ENCODE peak calls at places on chromosomes 2 and 18, in six cellular contexts. One of them, this sample, is unnamed.

GRCh38 chr2:24050041-24050655 is 607 bp downstream of the FKBP1B start:
- DNase-seq in nephron progenitor cell: peak
- DNase-seq in tibial artery: peak
- DNase-seq in activated T-cell treated with anti-CD3 and anti-CD28 coated beads, Interleukin-2, amount 50 U/mL, for 24 hours: peak
- DNase-seq in A549: no peak
- DNase-seq in posterior vena cava: no peak
- DNase-seq in this sample: peak

GRCh38 chr18:75201936-75202335 is 7.0 kb downstream of the PTGR3 start:
- DNase-seq in nephron progenitor cell: no peak
- DNase-seq in tibial artery: no peak
- DNase-seq in activated T-cell treated with anti-CD3 and anti-CD28 coated beads, Interleukin-2, amount 50 U/mL, for 24 hours: no peak
- DNase-seq in A549: no peak
- DNase-seq in posterior vena cava: no peak
- DNase-seq in this sample: no peak

GRCh38 chr18:69736731-69737130 is 210.9 kb downstream of the CD226 start:
- DNase-seq in nephron progenitor cell: no peak
- DNase-seq in tibial artery: no peak
- DNase-seq in activated T-cell treated with anti-CD3 and anti-CD28 coated beads, Interleukin-2, amount 50 U/mL, for 24 hours: no peak
- DNase-seq in A549: no peak
- DNase-seq in posterior vena cava: no peak
- DNase-seq in this sample: no peak

GRCh38 chr18:13540783-13541182 is 185.6 kb downstream of the FAM210A start:
- DNase-seq in nephron progenitor cell: no peak
- DNase-seq in tibial artery: no peak
- DNase-seq in activated T-cell treated with anti-CD3 and anti-CD28 coated beads, Interleukin-2, amount 50 U/mL, for 24 hours: peak
- DNase-seq in A549: no peak
- DNase-seq in posterior vena cava: no peak
- DNase-seq in this sample: no peak

GRCh38 chr2:112251211-112251721 is 3.6 kb downstream of the ZC3H8 start:
- DNase-seq in nephron progenitor cell: no peak
- DNase-seq in tibial artery: no peak
- DNase-seq in activated T-cell treated with anti-CD3 and anti-CD28 coated beads, Interleukin-2, amount 50 U/mL, for 24 hours: no peak
- DNase-seq in A549: no peak
- DNase-seq in posterior vena cava: no peak
- DNase-seq in this sample: no peak

GRCh38 chr2:217858519-217859466 is 144.0 kb downstream of the TNS1 start:
- DNase-seq in nephron progenitor cell: peak
- DNase-seq in tibial artery: peak
- DNase-seq in activated T-cell treated with anti-CD3 and anti-CD28 coated beads, Interleukin-2, amount 50 U/mL, for 24 hours: no peak
- DNase-seq in A549: peak
- DNase-seq in posterior vena cava: peak
- DNase-seq in this sample: peak

GRCh38 chr18:79071037-79071960 is 2.1 kb downstream of the ATP9B start:
- DNase-seq in nephron progenitor cell: no peak
- DNase-seq in tibial artery: no peak
- DNase-seq in activated T-cell treated with anti-CD3 and anti-CD28 coated beads, Interleukin-2, amount 50 U/mL, for 24 hours: no peak
- DNase-seq in A549: no peak
- DNase-seq in posterior vena cava: no peak
- DNase-seq in this sample: no peak

GRCh38 chr2:144358979-144359541 is 160.9 kb downstream of the ZEB2 start:
- DNase-seq in nephron progenitor cell: no peak
- DNase-seq in tibial artery: no peak
- DNase-seq in activated T-cell treated with anti-CD3 and anti-CD28 coated beads, Interleukin-2, amount 50 U/mL, for 24 hours: no peak
- DNase-seq in A549: peak
- DNase-seq in posterior vena cava: no peak
- DNase-seq in this sample: no peak

GRCh38 chr2:237677951-237678481 is 50.6 kb downstream of the LRRFIP1 start:
- DNase-seq in nephron progenitor cell: no peak
- DNase-seq in tibial artery: peak
- DNase-seq in activated T-cell treated with anti-CD3 and anti-CD28 coated beads, Interleukin-2, amount 50 U/mL, for 24 hours: no peak
- DNase-seq in A549: no peak
- DNase-seq in posterior vena cava: peak
- DNase-seq in this sample: no peak

GRCh38 chr2:124810132-124810531 is 785.0 kb downstream of the CNTNAP5 start:
- DNase-seq in nephron progenitor cell: peak
- DNase-seq in tibial artery: no peak
- DNase-seq in activated T-cell treated with anti-CD3 and anti-CD28 coated beads, Interleukin-2, amount 50 U/mL, for 24 hours: no peak
- DNase-seq in A549: peak
- DNase-seq in posterior vena cava: no peak
- DNase-seq in this sample: peak

GRCh38 chr2:221649045-221649444 is 76.9 kb upstream of the EPHA4 start:
- DNase-seq in nephron progenitor cell: no peak
- DNase-seq in tibial artery: peak
- DNase-seq in activated T-cell treated with anti-CD3 and anti-CD28 coated beads, Interleukin-2, amount 50 U/mL, for 24 hours: no peak
- DNase-seq in A549: no peak
- DNase-seq in posterior vena cava: peak
- DNase-seq in this sample: no peak

GRCh38 chr2:16584824-16585546 is 80.6 kb downstream of the CYRIA start:
- DNase-seq in nephron progenitor cell: no peak
- DNase-seq in tibial artery: no peak
- DNase-seq in activated T-cell treated with anti-CD3 and anti-CD28 coated beads, Interleukin-2, amount 50 U/mL, for 24 hours: no peak
- DNase-seq in A549: no peak
- DNase-seq in posterior vena cava: no peak
- DNase-seq in this sample: no peak

GRCh38 chr2:241291152-241291551 is 24.3 kb downstream of the HDLBP start:
- DNase-seq in nephron progenitor cell: no peak
- DNase-seq in tibial artery: no peak
- DNase-seq in activated T-cell treated with anti-CD3 and anti-CD28 coated beads, Interleukin-2, amount 50 U/mL, for 24 hours: no peak
- DNase-seq in A549: no peak
- DNase-seq in posterior vena cava: no peak
- DNase-seq in this sample: no peak